ENCODE peak calls at places on chromosomes 5 and 9, in nine cellular contexts. H, J, S, D, M, U, E, O and N are unnamed samples.

GRCh38 chr5:127170918-127171600 is 97.8 kb upstream of the C5orf63 start:
- DNase-seq in E (no peak), H (no peak), M (no peak), J (no peak), O (no peak), D (no peak), S (no peak), U (no peak), N (no peak)

GRCh38 chr5:91332267-91333044 is 50.7 kb downstream of the ARRDC3 start:
- DNase-seq in M (no peak), U (no peak), D (no peak), S (no peak), O (no peak), E (peak; percentile 93), J (no peak), H (peak; percentile 10), N (peak; percentile 69)

GRCh38 chr5:177459357-177459756 is 12.7 kb downstream of the PRR7 start:
- DNase-seq in M (no peak), H (no peak), D (no peak), U (no peak), O (no peak), S (no peak), E (no peak), J (no peak), N (no peak)

GRCh38 chr5:168434746-168435321 is 51.4 kb upstream of the RARS1 start:
- DNase-seq in O (no peak), H (no peak), U (no peak), D (no peak), E (no peak), M (no peak), S (no peak), J (no peak), N (no peak)

GRCh38 chr5:35990941-35991592 is at the start of gene UGT3A1:
- DNase-seq in O (no peak), J (peak; percentile 79), S (no peak), D (no peak), U (no peak), H (no peak), E (no peak), M (no peak), N (no peak)

GRCh38 chr9:98097836-98098235 is 21.2 kb downstream of the TRIM14 start:
- DNase-seq in H (no peak), U (peak; percentile 62), M (peak; percentile 53), O (peak; percentile 67), J (no peak), S (peak; percentile 38), D (peak; percentile 51), E (no peak), N (peak; percentile 74)

GRCh38 chr9:95857122-95857521 is 18.4 kb upstream of the ERCC6L2 start:
- DNase-seq in D (no peak), E (peak; percentile 95), H (no peak), S (no peak), M (no peak), O (no peak), U (no peak), J (peak; percentile 29), N (no peak)

GRCh38 chr5:38557309-38557710 is 864 bp upstream of the LIFR start:
- DNase-seq in U (no peak), E (no peak), J (peak; percentile 44), M (no peak), D (no peak), O (peak; percentile 47), H (no peak), S (peak; percentile 82), N (no peak)

GRCh38 chr9:105355810-105356209 is 92.0 kb upstream of the FSD1L start:
- DNase-seq in M (no peak), D (no peak), J (no peak), O (no peak), H (no peak), S (no peak), U (no peak), E (no peak), N (no peak)

GRCh38 chr5:32711693-32712462 is 757 bp downstream of the NPR3 start:
- DNase-seq in M (no peak), S (peak; percentile 20), U (no peak), E (no peak), J (no peak), O (no peak), H (no peak), D (no peak), N (no peak)

GRCh38 chr9:114237781-114238180 is 82.4 kb downstream of the COL27A1 start:
- DNase-seq in H (no peak), S (no peak), O (no peak), E (no peak), D (no peak), U (no peak), M (no peak), J (no peak), N (no peak)

GRCh38 chr5:140391312-140391711 is 10.3 kb upstream of the ANKHD1 start:
- DNase-seq in D (no peak), E (no peak), M (no peak), S (no peak), J (no peak), O (no peak), U (no peak), H (no peak), N (no peak)

GRCh38 chr9:126471084-126471611 is 142.6 kb upstream of the LMX1B start:
- DNase-seq in H (peak; percentile 71), E (no peak), M (no peak), U (peak; percentile 81), S (no peak), J (no peak), O (peak; percentile 42), D (peak; percentile 94), N (peak; percentile 94)

GRCh38 chr9:126722922-126723806 is 81.7 kb upstream of the ZBTB43 start:
- DNase-seq in S (peak; percentile 6), J (peak; percentile 33), E (no peak), M (peak; percentile 41), H (peak; percentile 76), D (peak; percentile 91), O (no peak), U (peak; percentile 77), N (peak; percentile 82)

GRCh38 chr9:86022687-86023266 is 76.6 kb downstream of the GOLM1 start:
- DNase-seq in O (no peak), D (no peak), U (peak; percentile 11), J (no peak), E (no peak), S (no peak), H (peak; percentile 10), M (no peak), N (no peak)

GRCh38 chr9:134560206-134560605 is 81.4 kb upstream of the COL5A1 start:
- DNase-seq in H (no peak), S (no peak), U (no peak), E (no peak), M (no peak), D (peak; percentile 14), J (no peak), O (no peak), N (no peak)

GRCh38 chr5:149466457-149466972 is 84.7 kb downstream of the CSNK1A1 start:
- DNase-seq in E (no peak), O (no peak), S (no peak), D (peak; percentile 85), J (no peak), U (no peak), H (no peak), M (no peak), N (no peak)

GRCh38 chr5:135842737-135843136 is 8.3 kb downstream of the SLC25A48 start:
- DNase-seq in J (no peak), M (no peak), E (no peak), D (no peak), S (no peak), H (no peak), O (no peak), U (no peak), N (no peak)

GRCh38 chr5:79454043-79454442 is 59.9 kb downstream of the HOMER1 start:
- DNase-seq in U (no peak), O (no peak), S (no peak), E (no peak), D (no peak), J (no peak), M (no peak), H (no peak), N (no peak)

GRCh38 chr5:116487045-116487444 is 87.6 kb downstream of the SEMA6A start:
- DNase-seq in E (no peak), J (no peak), H (no peak), U (no peak), D (no peak), O (no peak), S (no peak), M (no peak), N (no peak)

GRCh38 chr5:125065114-125065513 is 318.7 kb upstream of the ZNF608 start:
- DNase-seq in S (peak; percentile 75), E (no peak), M (peak; percentile 46), J (no peak), D (no peak), O (no peak), U (no peak), H (no peak), N (no peak)

GRCh38 chr5:135551593-135552447 is 16.1 kb upstream of the NEUROG1 start:
- DNase-seq in M (peak; percentile 53), D (peak; percentile 77), S (peak; percentile 59), U (peak; percentile 40), J (peak; percentile 18), O (peak; percentile 49), E (peak; percentile 54), H (peak; percentile 47), N (no peak)

GRCh38 chr9:133998915-133999580 is 6.9 kb upstream of the VAV2 start:
- DNase-seq in S (no peak), O (no peak), H (no peak), E (no peak), D (no peak), U (no peak), M (no peak), J (no peak), N (no peak)

GRCh38 chr5:151142933-151143332 is 14.6 kb downstream of the ANXA6 start:
- DNase-seq in H (no peak), O (no peak), U (no peak), E (no peak), J (no peak), M (no peak), S (no peak), D (no peak), N (no peak)